ENCODE peak calls at places on chromosomes 7 and 10, in nine cellular contexts. K is memory B cell; Z is H9; C is HS-27A; D is OCI-LY7; X is stimulated activated CD4-positive, alpha-beta T cell treated with anti-CD3 and anti-CD28 coated beads, Interleukin-12 subunit alpha, Interleukin-12 subunit beta, amount 100 ng/mL, for 48 hours; U is activated naive CD8-positive, alpha-beta T cell treated with anti-CD3 and anti-CD28 coated beads, Interleukin-2, amount 10 ng/mL, durations not matched to agents 7 days and 5 days; B is mucosa of descending colon; J is foreskin keratinocyte. M is an unnamed sample.

GRCh38 chr10:15122477-15123030 is 25.4 kb downstream of the RPP38 start:
- DNase-seq in X (no peak), C (no peak), Z (no peak), D (no peak), J (no peak), B (no peak), U (no peak), K (no peak), M (no peak)

GRCh38 chr7:4820405-4820967 is 41.3 kb downstream of the PAPOLB start:
- DNase-seq in U (no peak), X (no peak), D (no peak), Z (peak), B (no peak), K (no peak), J (no peak), C (no peak), M (no peak)

GRCh38 chr7:74466196-74466813 is 12.6 kb downstream of the GTF2IRD1 start:
- DNase-seq in B (no peak), D (peak), J (no peak), Z (no peak), X (no peak), K (no peak), U (no peak), C (no peak), M (no peak)

GRCh38 chr10:71661942-71662341 is 57.6 kb downstream of the C10orf105 start:
- DNase-seq in C (no peak), D (no peak), U (no peak), X (no peak), J (no peak), K (no peak), Z (no peak), B (peak), M (no peak)

GRCh38 chr10:5557799-5558771 is 33.3 kb downstream of the CALML3 start:
- DNase-seq in Z (no peak), J (no peak), B (no peak), X (no peak), U (peak), C (no peak), K (no peak), D (no peak), M (no peak)

GRCh38 chr7:54967384-54967783 is 51.4 kb upstream of the EGFR start:
- DNase-seq in J (peak), U (no peak), K (no peak), X (no peak), Z (no peak), D (no peak), C (no peak), B (no peak), M (no peak)

GRCh38 chr7:16900212-16900768 is 18.5 kb upstream of the AGR3 start:
- DNase-seq in U (no peak), J (peak), X (no peak), B (no peak), K (no peak), C (no peak), Z (no peak), D (no peak), M (peak)

GRCh38 chr7:2010551-2011265 is 222.0 kb downstream of the MAD1L1 start:
- DNase-seq in Z (no peak), C (no peak), J (no peak), B (no peak), X (no peak), D (no peak), K (no peak), U (peak), M (no peak)

GRCh38 chr7:100065452-100066186 is 15.9 kb downstream of the ZNF3 start:
- DNase-seq in B (no peak), J (no peak), U (no peak), K (no peak), X (no peak), C (no peak), D (no peak), Z (no peak), M (no peak)

GRCh38 chr10:44752451-44753441 is 158.4 kb upstream of the TMEM72 start:
- DNase-seq in D (no peak), J (peak), Z (no peak), X (no peak), C (peak), K (no peak), B (no peak), U (no peak), M (no peak)

GRCh38 chr10:71090330-71090729 is 122.0 kb upstream of the UNC5B start:
- DNase-seq in Z (no peak), J (no peak), C (no peak), D (no peak), B (no peak), X (no peak), U (peak), K (peak), M (no peak)

GRCh38 chr7:108181073-108181985 is 51.2 kb upstream of the LAMB4 start:
- DNase-seq in K (no peak), C (peak), B (peak), U (no peak), J (peak), X (no peak), D (peak), Z (peak), M (no peak)

GRCh38 chr7:5679741-5680473 is 101.6 kb downstream of the RNF216 start:
- DNase-seq in K (peak), Z (no peak), U (no peak), B (peak), J (no peak), C (no peak), X (no peak), D (no peak), M (peak)

GRCh38 chr7:30679664-30680063 is 2.6 kb downstream of the CRHR2 start:
- DNase-seq in D (no peak), B (no peak), X (no peak), J (no peak), C (no peak), Z (no peak), U (no peak), K (no peak), M (no peak)

GRCh38 chr7:129210256-129210988 is 14.4 kb upstream of the AHCYL2 start:
- DNase-seq in K (peak), D (peak), Z (peak), J (no peak), C (no peak), B (peak), U (peak), X (peak), M (no peak)

GRCh38 chr7:28597284-28597683 is 185.0 kb downstream of the CREB5 start:
- DNase-seq in D (no peak), K (no peak), U (no peak), B (no peak), C (no peak), J (no peak), Z (no peak), X (no peak), M (no peak)

GRCh38 chr7:75920431-75921161 is 5.6 kb downstream of the POR start:
- DNase-seq in K (no peak), J (no peak), X (peak), U (no peak), Z (no peak), D (no peak), C (no peak), B (peak), M (no peak)

M was measured in HL-60.